ENCODE peak calls at places on chromosomes 3 and 15, in seven cellular contexts. One of them, this sample, is unnamed.

GRCh38 chr3:52159503-52159902 is 5.3 kb upstream of the POC1A start:
- DNase-seq in colonic mucosa: no peak
- DNase-seq in PC-3: no peak
- DNase-seq in uterus: no peak
- DNase-seq in adrenal gland: no peak
- DNase-seq in WERI-Rb-1: no peak
- DNase-seq in brain microvascular endothelial cell: no peak
- DNase-seq in this sample: no peak

GRCh38 chr3:13013994-13014754 is 59.1 kb downstream of the IQSEC1 start:
- DNase-seq in colonic mucosa: no peak
- DNase-seq in PC-3: no peak
- DNase-seq in uterus: no peak
- DNase-seq in adrenal gland: no peak
- DNase-seq in WERI-Rb-1: no peak
- DNase-seq in brain microvascular endothelial cell: no peak
- DNase-seq in this sample: no peak

GRCh38 chr3:107431048-107431297 is 53.7 kb downstream of the CCDC54 start:
- DNase-seq in colonic mucosa: no peak
- DNase-seq in PC-3: no peak
- DNase-seq in uterus: no peak
- DNase-seq in adrenal gland: peak; percentile 73
- DNase-seq in WERI-Rb-1: no peak
- DNase-seq in brain microvascular endothelial cell: no peak
- DNase-seq in this sample: no peak

GRCh38 chr3:60240558-60240957 is 1010.7 kb downstream of the FHIT start:
- DNase-seq in colonic mucosa: peak; percentile 45
- DNase-seq in PC-3: no peak
- DNase-seq in uterus: no peak
- DNase-seq in adrenal gland: no peak
- DNase-seq in WERI-Rb-1: no peak
- DNase-seq in brain microvascular endothelial cell: no peak
- DNase-seq in this sample: no peak

GRCh38 chr3:15535757-15536156 is 14.3 kb upstream of the COLQ start:
- DNase-seq in colonic mucosa: no peak
- DNase-seq in PC-3: peak; percentile 19
- DNase-seq in uterus: no peak
- DNase-seq in adrenal gland: no peak
- DNase-seq in WERI-Rb-1: no peak
- DNase-seq in brain microvascular endothelial cell: no peak
- DNase-seq in this sample: peak; percentile 54

GRCh38 chr3:150742141-150742523 is 20.8 kb downstream of the SIAH2 start:
- DNase-seq in colonic mucosa: no peak
- DNase-seq in PC-3: no peak
- DNase-seq in uterus: no peak
- DNase-seq in adrenal gland: no peak
- DNase-seq in WERI-Rb-1: no peak
- DNase-seq in brain microvascular endothelial cell: no peak
- DNase-seq in this sample: no peak

GRCh38 chr15:92614301-92614700 is 41.3 kb downstream of the FAM174B start:
- DNase-seq in colonic mucosa: no peak
- DNase-seq in PC-3: no peak
- DNase-seq in uterus: no peak
- DNase-seq in adrenal gland: peak; percentile 20
- DNase-seq in WERI-Rb-1: no peak
- DNase-seq in brain microvascular endothelial cell: no peak
- DNase-seq in this sample: no peak

GRCh38 chr3:69246612-69247011 is 124.2 kb upstream of the LMOD3 start:
- DNase-seq in colonic mucosa: no peak
- DNase-seq in PC-3: no peak
- DNase-seq in uterus: no peak
- DNase-seq in adrenal gland: no peak
- DNase-seq in WERI-Rb-1: no peak
- DNase-seq in brain microvascular endothelial cell: no peak
- DNase-seq in this sample: no peak

GRCh38 chr3:47491777-47492176 is 16.0 kb upstream of the SCAP start:
- DNase-seq in colonic mucosa: no peak
- DNase-seq in PC-3: no peak
- DNase-seq in uterus: no peak
- DNase-seq in adrenal gland: no peak
- DNase-seq in WERI-Rb-1: no peak
- DNase-seq in brain microvascular endothelial cell: no peak
- DNase-seq in this sample: no peak

GRCh38 chr15:69798481-69799315 is 299.0 kb downstream of the TLE3 start:
- DNase-seq in colonic mucosa: no peak
- DNase-seq in PC-3: peak; percentile 65
- DNase-seq in uterus: no peak
- DNase-seq in adrenal gland: no peak
- DNase-seq in WERI-Rb-1: no peak
- DNase-seq in brain microvascular endothelial cell: peak; percentile 33
- DNase-seq in this sample: no peak

GRCh38 chr15:38069506-38069905 is 135.1 kb downstream of the TMCO5A start:
- DNase-seq in colonic mucosa: peak; percentile 85
- DNase-seq in PC-3: peak; percentile 92
- DNase-seq in uterus: peak; percentile 17
- DNase-seq in adrenal gland: peak; percentile 56
- DNase-seq in WERI-Rb-1: no peak
- DNase-seq in brain microvascular endothelial cell: peak; percentile 87
- DNase-seq in this sample: peak; percentile 92

GRCh38 chr15:98164986-98165385 is 204.5 kb downstream of the ARRDC4 start:
- DNase-seq in colonic mucosa: no peak
- DNase-seq in PC-3: no peak
- DNase-seq in uterus: no peak
- DNase-seq in adrenal gland: no peak
- DNase-seq in WERI-Rb-1: no peak
- DNase-seq in brain microvascular endothelial cell: no peak
- DNase-seq in this sample: no peak

GRCh38 chr15:36185438-36185837 is 394.0 kb upstream of the CDIN1 start:
- DNase-seq in colonic mucosa: no peak
- DNase-seq in PC-3: no peak
- DNase-seq in uterus: no peak
- DNase-seq in adrenal gland: no peak
- DNase-seq in WERI-Rb-1: no peak
- DNase-seq in brain microvascular endothelial cell: no peak
- DNase-seq in this sample: no peak

GRCh38 chr3:28050895-28051294 is 190.5 kb upstream of the CMC1 start:
- DNase-seq in colonic mucosa: peak; percentile 56
- DNase-seq in PC-3: peak; percentile 97
- DNase-seq in uterus: no peak
- DNase-seq in adrenal gland: no peak
- DNase-seq in WERI-Rb-1: no peak
- DNase-seq in brain microvascular endothelial cell: peak; percentile 12
- DNase-seq in this sample: peak; percentile 98

GRCh38 chr3:192816274-192816853 is 89.0 kb upstream of the FGF12 start:
- DNase-seq in colonic mucosa: no peak
- DNase-seq in PC-3: peak; percentile 86
- DNase-seq in uterus: no peak
- DNase-seq in adrenal gland: no peak
- DNase-seq in WERI-Rb-1: no peak
- DNase-seq in brain microvascular endothelial cell: peak; percentile 39
- DNase-seq in this sample: peak; percentile 57

DNA sequence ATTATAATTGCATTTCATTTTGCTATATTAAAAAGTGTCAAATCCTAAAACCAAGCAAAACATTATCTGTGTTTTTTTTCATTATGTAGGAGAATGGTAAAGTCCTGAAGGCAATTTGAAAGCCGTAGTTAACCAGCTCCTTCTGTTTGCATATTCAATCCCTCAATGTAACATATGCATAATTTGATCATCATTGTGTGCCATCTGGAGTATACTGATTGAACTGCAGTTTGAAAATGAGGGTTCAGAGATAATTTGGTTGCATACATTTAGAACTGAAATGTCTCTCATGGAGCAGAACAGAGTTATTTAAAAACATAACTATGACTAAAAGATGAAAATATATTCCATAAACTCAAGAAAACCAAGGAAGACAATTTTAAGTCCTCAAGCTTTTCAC is 518.6 kb downstream of the GBE1 start:
- DNase-seq in colonic mucosa: no peak
- DNase-seq in PC-3: peak; percentile 70
- DNase-seq in uterus: no peak
- DNase-seq in adrenal gland: no peak
- DNase-seq in WERI-Rb-1: no peak
- DNase-seq in brain microvascular endothelial cell: no peak
- DNase-seq in this sample: peak; percentile 32
- TF ChIP-seq CTCF in colonic mucosa: peak; percentile 40
- TF ChIP-seq CTCF in PC-3: peak; percentile 82
- TF ChIP-seq CTCF in uterus: no peak
- TF ChIP-seq CTCF in adrenal gland: no peak
- TF ChIP-seq CTCF in WERI-Rb-1: peak; percentile 22
- TF ChIP-seq CTCF in brain microvascular endothelial cell: peak; percentile 43
- TF ChIP-seq CTCF in this sample: peak; percentile 42

DNA sequence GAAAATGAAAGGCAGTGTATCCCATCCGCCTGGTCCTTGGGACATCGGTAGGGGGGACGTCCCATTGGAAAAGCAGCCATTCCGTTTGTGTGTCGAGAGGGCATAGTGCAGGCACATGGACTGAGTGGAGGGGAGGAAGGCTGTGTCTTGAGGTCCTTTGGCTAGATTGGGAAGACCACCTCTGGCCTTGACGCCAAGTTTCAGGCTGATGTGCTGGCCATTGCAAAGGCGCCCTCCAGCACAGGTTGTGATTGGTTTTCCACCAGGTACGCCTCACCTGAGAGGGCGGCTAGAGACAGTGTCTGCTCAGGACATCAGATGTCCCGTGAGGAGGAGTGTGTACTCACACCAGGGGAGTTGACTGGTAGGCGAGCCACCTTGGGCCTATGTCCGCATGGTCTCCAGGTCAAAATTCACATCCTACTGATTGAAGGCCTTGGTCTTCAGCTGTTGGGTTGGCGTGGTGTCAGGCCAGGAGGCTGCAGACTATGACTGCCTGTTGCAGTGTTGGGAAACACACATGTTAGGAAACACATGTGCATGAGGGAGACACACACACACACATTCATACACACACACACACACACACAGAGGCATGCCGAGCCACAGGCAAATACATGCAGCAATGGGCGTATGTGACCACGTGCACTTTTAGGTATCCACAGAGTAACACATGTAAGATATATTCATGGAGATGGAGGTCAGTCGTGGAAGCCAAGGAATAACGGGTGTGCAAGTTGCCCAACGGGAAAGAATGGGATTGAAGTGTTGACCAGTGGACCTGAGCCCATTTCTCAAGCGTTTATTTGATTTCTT is 98.4 kb downstream of the SNRPN start:
- DNase-seq in colonic mucosa: peak; percentile 7
- DNase-seq in PC-3: no peak
- DNase-seq in uterus: peak; percentile 4
- DNase-seq in adrenal gland: peak; percentile 49
- DNase-seq in WERI-Rb-1: no peak
- DNase-seq in brain microvascular endothelial cell: no peak
- DNase-seq in this sample: no peak
- H3K36me3 ChIP-seq in colonic mucosa: no peaks in the 10 kb centered on the region
- H3K36me3 ChIP-seq in PC-3: peaks cover 91% of the 10 kb centered on the region
- H3K36me3 ChIP-seq in uterus: no peaks in the 10 kb centered on the region
- H3K36me3 ChIP-seq in adrenal gland: peaks cover 19% of the 10 kb centered on the region
- H3K36me3 ChIP-seq in WERI-Rb-1: peaks cover 39% of the 10 kb centered on the region
- H3K36me3 ChIP-seq in brain microvascular endothelial cell: peaks cover 35% of the 10 kb centered on the region
- H3K36me3 ChIP-seq in this sample: peaks cover 7% of the 10 kb centered on the region

GRCh38 chr15:76183906-76184639 is 124.3 kb downstream of the TMEM266 start:
- DNase-seq in colonic mucosa: no peak
- DNase-seq in PC-3: no peak
- DNase-seq in uterus: no peak
- DNase-seq in adrenal gland: no peak
- DNase-seq in WERI-Rb-1: no peak
- DNase-seq in brain microvascular endothelial cell: no peak
- DNase-seq in this sample: no peak

GRCh38 chr15:76184640-76185020 is 124.8 kb downstream of the TMEM266 start:
- DNase-seq in colonic mucosa: no peak
- DNase-seq in PC-3: no peak
- DNase-seq in uterus: no peak
- DNase-seq in adrenal gland: no peak
- DNase-seq in WERI-Rb-1: peak; percentile 63
- DNase-seq in brain microvascular endothelial cell: no peak
- DNase-seq in this sample: no peak

GRCh38 chr15:76189106-76189505 is 122.2 kb downstream of the ETFA start:
- DNase-seq in colonic mucosa: no peak
- DNase-seq in PC-3: no peak
- DNase-seq in uterus: no peak
- DNase-seq in adrenal gland: no peak
- DNase-seq in WERI-Rb-1: no peak
- DNase-seq in brain microvascular endothelial cell: no peak
- DNase-seq in this sample: no peak

GRCh38 chr15:76187151-76187550 is 124.1 kb downstream of the ETFA start:
- DNase-seq in colonic mucosa: no peak
- DNase-seq in PC-3: no peak
- DNase-seq in uterus: no peak
- DNase-seq in adrenal gland: no peak
- DNase-seq in WERI-Rb-1: no peak
- DNase-seq in brain microvascular endothelial cell: no peak
- DNase-seq in this sample: no peak

DNA sequence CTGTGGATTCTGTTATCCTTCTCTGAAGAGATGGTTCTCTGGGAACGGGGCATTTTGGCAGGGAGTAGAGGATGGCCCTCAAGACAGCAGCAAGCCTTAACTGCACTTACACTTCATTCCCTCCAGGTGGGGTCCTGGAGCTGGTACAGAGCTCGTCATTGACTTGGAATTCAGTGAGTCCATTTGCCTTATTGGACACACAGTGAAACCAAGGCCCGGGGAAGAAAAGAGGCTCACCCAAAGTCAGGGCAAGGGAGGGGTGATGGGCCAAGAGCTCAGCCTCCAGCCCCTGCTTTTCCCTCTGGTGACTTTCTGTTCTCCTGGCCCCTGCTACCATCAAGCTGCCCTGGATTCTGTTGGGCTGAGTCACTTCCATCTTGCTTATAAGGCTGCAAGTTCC is 125.6 kb downstream of the ETFA start:
- DNase-seq in colonic mucosa: peak; percentile 42
- DNase-seq in PC-3: peak; percentile 74
- DNase-seq in uterus: no peak
- DNase-seq in adrenal gland: no peak
- DNase-seq in WERI-Rb-1: peak; percentile 67
- DNase-seq in brain microvascular endothelial cell: peak; percentile 68
- DNase-seq in this sample: peak; percentile 77
- TF ChIP-seq CTCF in colonic mucosa: peak; percentile 49
- TF ChIP-seq CTCF in PC-3: peak; percentile 65
- TF ChIP-seq CTCF in uterus: no peak
- TF ChIP-seq CTCF in adrenal gland: peak; percentile 44
- TF ChIP-seq CTCF in WERI-Rb-1: peak; percentile 87
- TF ChIP-seq CTCF in brain microvascular endothelial cell: peak; percentile 87
- TF ChIP-seq CTCF in this sample: peak; percentile 80

DNA sequence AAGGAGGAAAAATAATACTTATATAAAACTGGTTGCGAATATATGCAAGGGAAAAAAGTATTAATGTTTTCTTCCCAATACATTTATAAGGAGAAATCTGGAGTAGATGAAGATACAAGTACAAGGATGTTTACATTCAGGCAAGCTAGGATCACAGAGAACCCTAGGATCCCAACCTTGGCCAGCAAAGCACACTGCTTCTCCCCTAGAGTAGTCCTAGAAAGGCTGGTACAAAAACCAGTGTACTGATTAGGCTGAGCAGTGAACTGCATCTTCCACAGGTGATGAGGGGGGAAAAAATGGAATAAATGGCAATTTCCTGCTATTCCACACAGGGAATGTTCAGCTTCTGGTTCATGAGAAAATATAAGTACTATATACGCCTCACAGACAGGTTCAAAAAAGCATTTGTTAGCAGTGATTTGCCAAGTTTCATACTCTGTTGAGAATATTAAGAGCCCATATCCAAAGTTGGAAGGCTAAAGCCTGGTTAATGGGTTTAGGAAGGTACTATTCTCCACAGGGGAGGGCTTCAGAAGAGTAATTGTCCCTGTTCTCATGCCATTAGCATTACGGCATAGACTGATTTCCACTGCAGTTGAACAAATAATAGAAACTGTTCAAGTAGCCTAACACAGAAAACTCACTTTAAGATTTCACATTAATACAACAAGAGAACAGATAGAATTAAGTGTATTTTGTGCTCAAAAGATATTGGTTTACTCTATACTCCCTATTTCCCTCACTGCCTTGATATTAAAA is 10.4 kb upstream of the NMB start:
- DNase-seq in colonic mucosa: no peak
- DNase-seq in PC-3: no peak
- DNase-seq in uterus: no peak
- DNase-seq in adrenal gland: no peak
- DNase-seq in WERI-Rb-1: no peak
- DNase-seq in brain microvascular endothelial cell: no peak
- DNase-seq in this sample: no peak
- H3K36me3 ChIP-seq in colonic mucosa: no peaks in the 10 kb centered on the region
- H3K36me3 ChIP-seq in PC-3: peaks cover 29% of the 10 kb centered on the region
- H3K36me3 ChIP-seq in uterus: no peaks in the 10 kb centered on the region
- H3K36me3 ChIP-seq in adrenal gland: peaks cover 29% of the 10 kb centered on the region
- H3K36me3 ChIP-seq in WERI-Rb-1: peaks cover 38% of the 10 kb centered on the region
- H3K36me3 ChIP-seq in brain microvascular endothelial cell: peaks cover 31% of the 10 kb centered on the region
- H3K36me3 ChIP-seq in this sample: peaks cover 7% of the 10 kb centered on the region